ENCODE peak calls at places on chromosomes 5 and 9, in six cellular contexts. Z is activated CD4-positive, alpha-beta T cell treated with anti-CD3 and anti-CD28 coated beads, Interleukin-2, amount 10 ng/mL, durations not matched to agents 7 days and 5 days; C is stimulated activated CD4-positive, alpha-beta T cell treated with anti-CD3 and anti-CD28 coated beads, Interleukin-2, amount 100 ng/mL, for 48 hours; X is left cardiac atrium; M is EL; I is dorsolateral prefrontal cortex. R is an unnamed sample.

GRCh38 chr5:168443950-168444700 is 42.1 kb upstream of the RARS1 start:
- DNase-seq in Z (no peak), C (no peak), X (no peak), M (no peak), I (no peak), R (no peak)

GRCh38 chr5:173025651-173026050 is 30.5 kb upstream of the CREBRF start:
- DNase-seq in Z (no peak), C (no peak), X (no peak), M (no peak), I (no peak), R (no peak)

GRCh38 chr5:8843766-8844165 is 702.1 kb downstream of the SEMA5A start:
- DNase-seq in Z (no peak), C (no peak), X (peak), M (peak), I (peak), R (no peak)

GRCh38 chr5:2374703-2375102 is 376.8 kb downstream of the IRX2 start:
- DNase-seq in Z (no peak), C (no peak), X (no peak), M (no peak), I (no peak), R (no peak)

GRCh38 chr5:124871299-124871698 is 124.9 kb upstream of the ZNF608 start:
- DNase-seq in Z (no peak), C (no peak), X (no peak), M (peak), I (no peak), R (no peak)

GRCh38 chr9:70902705-70903131 is 218.7 kb downstream of the TRPM3 start:
- DNase-seq in Z (no peak), C (no peak), X (peak), M (peak), I (peak), R (no peak)

GRCh38 chr9:130689937-130690700 is 3.5 kb upstream of the EXOSC2 start:
- DNase-seq in Z (no peak), C (no peak), X (peak), M (peak), I (peak), R (no peak)

GRCh38 chr9:21015122-21015815 is 16.2 kb downstream of the HACD4 start:
- DNase-seq in Z (no peak), C (no peak), X (no peak), M (no peak), I (no peak), R (no peak)

GRCh38 chr5:15737036-15737821 is 237.2 kb downstream of the FBXL7 start:
- DNase-seq in Z (no peak), C (no peak), X (no peak), M (no peak), I (no peak), R (no peak)

GRCh38 chr5:72347801-72348305 is 27.7 kb downstream of the PTCD2 start:
- DNase-seq in Z (no peak), C (peak), X (no peak), M (peak), I (no peak), R (no peak)

GRCh38 chr5:97078958-97079357 is 63.5 kb downstream of the LIX1 start:
- DNase-seq in Z (no peak), C (no peak), X (no peak), M (peak), I (no peak), R (no peak)